ENCODE peak calls at places on chromosome 12, in ten cellular contexts. E is skeletal muscle cell; K is fibroblast of the aortic adventitia; Z is fibroblast of villous mesenchyme; X is psoas muscle; C is CD4-positive, alpha-beta memory T cell; U is choroid plexus epithelial cell; O is mesendoderm; F is foreskin fibroblast; L is breast epithelium. S is an unnamed sample.

GRCh38 chr12:9926876-9927275 is 5.3 kb downstream of the CLEC2A start:
- DNase-seq in O (no peak), L (no peak), U (peak), K (no peak), X (no peak), E (no peak), F (no peak), Z (no peak), C (no peak), S (no peak)

GRCh38 chr12:50505945-50506344 is 1.2 kb downstream of the DIP2B start:
- DNase-seq in C (no peak), E (no peak), Z (peak), K (peak), O (no peak), U (peak), L (no peak), F (no peak), X (no peak), S (peak)

GRCh38 chr12:106300761-106301160 is 1.8 kb upstream of the TCP11L2 start:
- DNase-seq in C (no peak), E (no peak), L (no peak), X (no peak), U (no peak), F (no peak), O (no peak), Z (no peak), K (no peak), S (no peak)

GRCh38 chr12:12992418-12993175 is 7.5 kb downstream of the HEBP1 start:
- DNase-seq in U (peak), C (no peak), L (no peak), E (peak), Z (peak), O (peak), F (peak), K (peak), X (peak), S (peak)

GRCh38 chr12:49885118-49885517 is 18.6 kb downstream of the FAIM2 start:
- DNase-seq in Z (no peak), X (no peak), O (no peak), E (no peak), L (no peak), U (no peak), K (no peak), C (no peak), F (no peak), S (no peak)

GRCh38 chr12:106138279-106138645 is 492 bp downstream of the NUAK1 start:
- DNase-seq in Z (no peak), K (no peak), F (no peak), O (no peak), U (no peak), E (no peak), X (no peak), L (no peak), C (no peak), S (no peak)

GRCh38 chr12:62190921-62191746 is 69.1 kb upstream of the USP15 start:
- DNase-seq in L (no peak), O (peak), F (no peak), C (peak), Z (peak), X (peak), E (no peak), U (no peak), K (no peak), S (no peak)

GRCh38 chr12:62196146-62196545 is 64.1 kb upstream of the USP15 start:
- DNase-seq in K (no peak), Z (no peak), U (no peak), O (no peak), X (no peak), F (no peak), L (no peak), E (no peak), C (no peak), S (no peak)

GRCh38 chr12:91729543-91729942 is 416.1 kb downstream of the BTG1 start:
- DNase-seq in E (no peak), Z (no peak), L (no peak), U (no peak), X (no peak), C (no peak), K (no peak), O (no peak), F (no peak), S (no peak)

GRCh38 chr12:123163227-123163626 is 12.3 kb upstream of the PITPNM2 start:
- DNase-seq in U (no peak), O (no peak), L (no peak), F (no peak), Z (no peak), E (no peak), C (no peak), X (no peak), K (no peak), S (no peak)

GRCh38 chr12:57631566-57632368 is 1.2 kb downstream of the B4GALNT1 start:
- DNase-seq in K (peak), O (no peak), C (no peak), Z (no peak), E (no peak), F (no peak), X (no peak), U (no peak), L (no peak), S (no peak)

GRCh38 chr12:62256408-62257079 is 3.7 kb upstream of the USP15 start:
- DNase-seq in K (no peak), L (no peak), O (no peak), X (no peak), E (no peak), C (no peak), F (no peak), Z (peak), U (no peak), S (no peak)

GRCh38 chr12:27709932-27710591 is 570 bp upstream of the MRPS35 start:
- DNase-seq in Z (peak), K (peak), X (no peak), L (no peak), O (no peak), U (peak), F (peak), C (no peak), E (peak), S (no peak)

GRCh38 chr12:31865023-31865422 is 94.2 kb upstream of the RESF1 start:
- DNase-seq in Z (no peak), O (no peak), L (no peak), U (no peak), C (no peak), K (no peak), E (no peak), X (no peak), F (no peak), S (no peak)

GRCh38 chr12:114440450-114441383 is 34.8 kb upstream of the TBX5 start:
- DNase-seq in U (no peak), F (no peak), E (no peak), O (peak), L (no peak), Z (no peak), X (no peak), K (no peak), C (no peak), S (no peak)

GRCh38 chr12:48980389-48980952 is 2.3 kb downstream of the WNT1 start:
- DNase-seq in O (peak), U (no peak), Z (no peak), K (no peak), E (no peak), X (no peak), F (no peak), C (peak), L (no peak), S (no peak)

GRCh38 chr12:108560321-108560721 is 652 bp downstream of the SART3 start:
- DNase-seq in U (peak), X (no peak), F (no peak), K (peak), C (no peak), O (peak), L (no peak), Z (peak), E (no peak), S (no peak)

GRCh38 chr12:105235299-105235746 is 651 bp downstream of the APPL2 start:
- DNase-seq in X (no peak), C (no peak), F (no peak), L (no peak), Z (no peak), E (no peak), K (no peak), U (no peak), O (no peak), S (no peak)

GRCh38 chr12:103020839-103021238 is 63.4 kb downstream of the ASCL1 start:
- DNase-seq in F (no peak), E (no peak), O (no peak), U (no peak), C (no peak), Z (no peak), X (no peak), L (no peak), K (no peak), S (no peak)

GRCh38 chr12:131682511-131682895 is 28.4 kb upstream of the SFSWAP start:
- DNase-seq in Z (no peak), X (no peak), O (no peak), E (no peak), L (no peak), U (no peak), C (peak), F (no peak), K (no peak), S (no peak)

GRCh38 chr12:57611116-57611809 is at the start of gene ARHGEF25:
- DNase-seq in K (peak), E (no peak), O (peak), F (peak), L (no peak), U (peak), X (peak), Z (peak), C (no peak), S (no peak)

GRCh38 chr12:43291516-43291915 is 260.5 kb downstream of the ADAMTS20 start:
- DNase-seq in K (no peak), O (no peak), Z (no peak), C (no peak), X (no peak), E (no peak), F (peak), U (peak), L (no peak), S (no peak)

GRCh38 chr12:89493650-89494302 is 30.8 kb downstream of the GALNT4 start:
- DNase-seq in U (no peak), K (no peak), C (no peak), Z (no peak), X (no peak), F (no peak), L (no peak), O (no peak), E (no peak), S (no peak)

GRCh38 chr12:120710805-120711296 is 593 bp downstream of the UNC119B start:
- DNase-seq in L (no peak), Z (no peak), X (no peak), O (peak), F (no peak), K (no peak), C (peak), U (no peak), E (no peak), S (no peak)

GRCh38 chr12:46627686-46628085 is 198.1 kb downstream of the SLC38A4 start:
- DNase-seq in U (peak), Z (no peak), K (no peak), F (peak), O (peak), L (no peak), X (no peak), C (no peak), E (no peak), S (no peak)

GRCh38 chr12:479161-479560 is 19.4 kb downstream of the B4GALNT3 start:
- DNase-seq in Z (no peak), F (no peak), L (no peak), X (no peak), E (no peak), O (no peak), U (no peak), K (no peak), C (no peak), S (no peak)

GRCh38 chr12:24360907-24361306 is 411.4 kb upstream of the SOX5 start:
- DNase-seq in C (no peak), U (peak), O (peak), E (no peak), L (no peak), K (no peak), F (no peak), X (no peak), Z (peak), S (no peak)

GRCh38 chr12:132517013-132517739 is 27.2 kb downstream of the FBRSL1 start:
- DNase-seq in E (no peak), U (no peak), X (no peak), F (no peak), K (no peak), Z (no peak), L (no peak), C (no peak), O (no peak), S (no peak)

GRCh38 chr12:97404549-97404948 is 58.1 kb upstream of the RMST start:
- DNase-seq in K (peak), F (no peak), Z (peak), E (no peak), C (no peak), O (peak), X (no peak), L (no peak), U (peak), S (no peak)

GRCh38 chr12:124449623-124450375 is 117.6 kb downstream of the NCOR2 start:
- DNase-seq in E (no peak), K (no peak), U (no peak), F (no peak), L (no peak), Z (no peak), C (no peak), X (no peak), O (no peak), S (no peak)

GRCh38 chr12:58452546-58452945 is 467.8 kb downstream of the LRIG3 start:
- DNase-seq in E (no peak), K (peak), O (no peak), X (no peak), Z (peak), L (no peak), U (peak), F (peak), C (no peak), S (no peak)

GRCh38 chr12:106254724-106255123 is 6.9 kb upstream of the CKAP4 start:
- DNase-seq in C (no peak), F (no peak), E (no peak), L (no peak), O (peak), K (no peak), X (no peak), Z (no peak), U (peak), S (no peak)

GRCh38 chr12:81296556-81297305 is 218.9 kb downstream of the ACSS3 start:
- DNase-seq in K (peak), L (no peak), X (no peak), U (peak), F (peak), C (no peak), Z (no peak), O (no peak), E (peak), S (no peak)

GRCh38 chr12:76329163-76329562 is 19.1 kb downstream of the BBS10 start:
- DNase-seq in C (no peak), L (no peak), F (peak), O (peak), U (peak), E (peak), K (peak), Z (peak), X (no peak), S (no peak)

GRCh38 chr12:109461049-109461845 is 15.9 kb downstream of the KCTD10 start:
- DNase-seq in F (peak), Z (peak), X (no peak), O (peak), C (no peak), E (no peak), U (peak), K (peak), L (no peak), S (peak)

GRCh38 chr12:129200576-129200975 is 347.3 kb downstream of the GLT1D1 start:
- DNase-seq in X (no peak), E (no peak), K (no peak), O (no peak), U (no peak), C (no peak), F (no peak), L (no peak), Z (no peak), S (no peak)
- H3K4me3 ChIP-seq in X (no peak), E (no peak), K (no peak), O (no peak), U (no peak), C (no peak), F (no peak), L (no peak), Z (no peak), S (no peak)

GRCh38 chr12:11658796-11659195 is 9.3 kb downstream of the ETV6 start:
- DNase-seq in Z (peak), K (peak), U (peak), F (peak), L (no peak), X (no peak), O (no peak), C (no peak), E (peak), S (no peak)
- H3K4me3 ChIP-seq in Z (no peak), K (no peak), U (no peak), F (no peak), L (no peak), X (no peak), O (no peak), C (no peak), E (no peak), S (no peak)

GRCh38 chr12:45244561-45245348 is 28.9 kb downstream of the ANO6 start:
- DNase-seq in L (no peak), X (no peak), K (peak), U (peak), C (peak), O (no peak), Z (peak), E (no peak), F (no peak), S (peak)
- H3K4me3 ChIP-seq in L (no peak), X (peak), K (peak), U (peak), C (peak), O (no peak), Z (peak), E (no peak), F (no peak), S (peak)

GRCh38 chr12:6120796-6121473 is 3.5 kb downstream of the VWF start:
- DNase-seq in L (no peak), X (no peak), U (no peak), Z (no peak), F (no peak), O (no peak), K (no peak), C (no peak), E (no peak), S (no peak)
- H3K4me3 ChIP-seq in L (peak), X (peak), U (no peak), Z (no peak), F (no peak), O (no peak), K (no peak), C (no peak), E (no peak), S (peak)

DNA sequence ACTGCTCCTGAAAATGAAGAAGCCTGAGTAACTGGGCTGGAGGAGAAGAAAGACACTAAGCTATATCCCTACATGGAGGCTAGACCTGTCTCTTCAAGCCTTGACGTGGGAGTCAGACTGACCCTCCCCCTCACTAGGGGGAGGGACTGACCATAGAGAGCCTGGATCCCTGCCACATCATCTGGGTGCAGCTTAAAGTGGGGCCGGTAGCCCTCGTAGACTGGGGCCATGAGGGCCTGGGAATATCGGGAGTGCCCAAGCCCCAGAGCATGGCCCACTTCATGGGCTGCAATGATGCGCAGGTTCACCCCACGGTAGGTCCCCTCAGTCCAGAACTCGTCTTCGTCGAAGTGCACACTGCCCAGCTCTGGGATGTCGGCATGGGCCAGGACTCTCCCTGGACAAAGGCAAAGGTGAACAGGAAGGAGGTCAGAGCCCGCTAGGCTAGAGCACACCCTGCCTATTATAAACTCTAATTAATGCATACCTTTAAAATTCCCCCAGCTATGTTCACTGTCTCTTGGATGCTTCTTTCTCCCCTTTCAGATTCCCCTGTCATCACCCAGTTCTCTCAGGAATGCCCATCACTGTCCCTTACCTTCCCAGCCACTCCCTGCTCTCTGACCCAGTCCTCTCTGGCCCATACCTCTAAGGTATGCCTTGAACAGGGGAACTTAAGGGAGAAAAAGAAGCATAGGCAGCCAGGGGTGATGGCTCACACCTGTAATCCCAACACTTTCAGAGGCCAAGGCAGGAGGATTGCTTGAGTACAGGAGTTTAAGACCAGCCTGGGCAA is 3.2 kb downstream of the MMP19 start:
- DNase-seq in U (no peak), X (no peak), O (no peak), K (no peak), C (no peak), Z (no peak), L (no peak), F (no peak), E (no peak), S (no peak)
- H3K4me3 ChIP-seq in U (no peak), X (no peak), O (no peak), K (no peak), C (no peak), Z (no peak), L (no peak), F (no peak), E (no peak), S (no peak)

GRCh38 chr12:78863482-78864427 is 819 bp upstream of the SYT1 start:
- DNase-seq in Z (peak), U (peak), O (peak), K (peak), L (no peak), E (no peak), X (peak), C (no peak), F (peak), S (no peak)
- H3K4me3 ChIP-seq in Z (peak), U (peak), O (peak), K (peak), L (peak), E (peak), X (peak), C (no peak), F (peak), S (peak)

GRCh38 chr12:5665615-5666014 is 233.7 kb downstream of the NTF3 start:
- DNase-seq in E (peak), O (no peak), F (peak), X (no peak), C (no peak), Z (no peak), U (no peak), L (no peak), K (no peak), S (no peak)

GRCh38 chr12:5655120-5655519 is 223.2 kb downstream of the NTF3 start:
- DNase-seq in E (no peak), O (no peak), L (no peak), C (no peak), Z (no peak), F (no peak), X (no peak), K (no peak), U (no peak), S (no peak)

GRCh38 chr12:5656836-5657235 is 224.9 kb downstream of the NTF3 start:
- DNase-seq in C (no peak), X (no peak), K (no peak), F (no peak), Z (no peak), L (no peak), E (no peak), U (no peak), O (no peak), S (no peak)

GRCh38 chr12:5661820-5662219 is 229.9 kb downstream of the NTF3 start:
- DNase-seq in X (no peak), L (no peak), K (no peak), F (no peak), C (no peak), O (no peak), E (peak), Z (no peak), U (no peak), S (no peak)

DNA sequence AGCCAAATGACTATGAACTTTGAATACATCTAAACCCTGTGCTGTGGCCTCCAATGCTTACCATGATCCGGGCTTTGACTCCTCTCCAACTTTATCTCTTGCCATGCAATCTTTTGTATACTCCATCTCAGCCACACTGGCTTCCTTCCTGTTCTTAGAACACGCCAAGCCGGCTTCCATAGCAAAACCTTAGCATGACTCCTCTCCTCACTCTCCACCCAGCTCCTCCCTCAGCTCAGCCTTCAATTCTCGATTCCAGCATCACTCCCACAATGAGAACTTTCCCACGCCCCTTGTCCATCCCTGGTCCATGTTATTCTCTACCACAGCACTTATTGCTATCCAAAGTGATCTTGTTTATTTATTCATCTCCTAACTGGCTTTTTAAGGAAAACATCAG is 228.4 kb downstream of the NTF3 start:
- DNase-seq in U (no peak), C (no peak), F (no peak), X (no peak), O (no peak), K (no peak), L (no peak), Z (no peak), E (no peak), S (no peak)
- H3K4me3 ChIP-seq in U (no peak), C (no peak), F (no peak), X (no peak), O (no peak), K (no peak), L (no peak), Z (no peak), E (no peak), S (no peak)

GRCh38 chr12:112381421-112381897 is 772 bp downstream of the HECTD4 start:
- DNase-seq in C (no peak), F (no peak), Z (peak), K (no peak), L (no peak), U (peak), X (peak), E (no peak), O (peak), S (no peak)

GRCh38 chr12:112389228-112389627 is 7.0 kb upstream of the HECTD4 start:
- DNase-seq in O (no peak), L (no peak), E (no peak), U (no peak), X (no peak), C (no peak), K (no peak), F (no peak), Z (no peak), S (no peak)

GRCh38 chr12:112381898-112382796 is at the start of gene HECTD4:
- DNase-seq in X (peak), L (peak), E (peak), C (peak), Z (peak), O (peak), U (peak), K (peak), F (peak), S (peak)

GRCh38 chr12:112382866-112383265 is 635 bp upstream of the HECTD4 start:
- DNase-seq in O (no peak), Z (no peak), U (no peak), F (no peak), X (no peak), K (no peak), C (no peak), E (no peak), L (no peak), S (no peak)

GRCh38 chr12:112386726-112387125 is 4.5 kb upstream of the HECTD4 start:
- DNase-seq in L (no peak), E (peak), K (peak), F (peak), Z (peak), U (peak), C (no peak), O (no peak), X (no peak), S (no peak)
- H3K4me3 ChIP-seq in L (no peak), E (no peak), K (no peak), F (no peak), Z (no peak), U (no peak), C (no peak), O (no peak), X (no peak), S (no peak)

S was measured in gastrocnemius medialis.